ENCODE peak calls at places on chromosomes 16 and 17, in ten cellular contexts. P, M, K, S, W, U, V, Y, G and C are unnamed samples.
A peak's percentile ranks its signal among the peaks of the same experiment; 100 is the strongest.

GRCh38 chr17:67272312-67273050 is 27.5 kb upstream of the HELZ start:
- DNase-seq in P (no peak), Y (no peak), W (peak; percentile 53), K (peak; percentile 17), S (no peak), V (no peak), M (no peak), U (no peak), G (no peak), C (no peak)

GRCh38 chr17:8859029-8859803 is 8.3 kb downstream of the PIK3R6 start:
- DNase-seq in S (no peak), Y (no peak), P (no peak), K (no peak), M (no peak), U (no peak), W (no peak), G (no peak), V (peak; percentile 8), C (no peak)

GRCh38 chr16:30619643-30620042 is 9.5 kb upstream of the ZNF689 start:
- DNase-seq in P (no peak), M (no peak), Y (no peak), K (no peak), U (no peak), G (no peak), V (no peak), W (no peak), S (no peak), C (no peak)

GRCh38 chr16:74522160-74522559 is 84.8 kb downstream of the GLG1 start:
- DNase-seq in G (no peak), M (no peak), U (no peak), K (no peak), Y (no peak), S (no peak), V (peak; percentile 16), W (no peak), P (no peak), C (no peak)

GRCh38 chr16:18969050-18969854 is 14.5 kb upstream of the TMC7 start:
- DNase-seq in Y (peak; percentile 88), K (peak; percentile 84), W (peak; percentile 88), S (peak; percentile 78), U (peak; percentile 92), V (peak; percentile 49), M (peak; percentile 91), P (peak; percentile 87), G (peak; percentile 68), C (peak; percentile 85)

GRCh38 chr16:85675528-85675927 is 13.2 kb downstream of the GINS2 start:
- DNase-seq in W (no peak), U (no peak), S (no peak), K (no peak), P (no peak), V (peak; percentile 56), M (no peak), G (no peak), Y (no peak), C (no peak)

GRCh38 chr17:40307001-40307690 is 1.8 kb upstream of the RARA start:
- DNase-seq in V (no peak), P (no peak), U (peak; percentile 45), S (no peak), W (peak; percentile 60), M (peak; percentile 44), G (no peak), K (no peak), Y (no peak), C (no peak)

GRCh38 chr16:1222553-1223354 is 2.3 kb downstream of the TPSG1 start:
- DNase-seq in Y (no peak), W (no peak), V (no peak), K (no peak), U (no peak), G (no peak), S (no peak), P (no peak), M (no peak), C (no peak)

GRCh38 chr16:65956100-65956499 is 410.4 kb upstream of the CDH5 start:
- DNase-seq in M (no peak), U (no peak), V (no peak), K (no peak), G (no peak), S (no peak), P (no peak), Y (no peak), W (no peak), C (no peak)

GRCh38 chr16:11315499-11315898 is 29.8 kb upstream of the RMI2 start:
- DNase-seq in Y (no peak), K (no peak), M (peak; percentile 61), G (no peak), V (peak; percentile 68), W (peak; percentile 94), U (no peak), P (no peak), S (peak; percentile 12), C (no peak)

GRCh38 chr16:66479661-66480264 is 52.7 kb downstream of the BEAN1 start:
- DNase-seq in G (no peak), Y (no peak), M (no peak), S (no peak), P (no peak), K (no peak), V (no peak), U (no peak), W (no peak), C (no peak)

GRCh38 chr17:50785942-50786570 is 18.7 kb upstream of the ANKRD40CL start:
- DNase-seq in V (peak; percentile 90), Y (no peak), S (no peak), W (no peak), K (no peak), U (no peak), P (peak; percentile 29), M (peak; percentile 56), G (no peak), C (no peak)
- H3K27ac ChIP-seq in V (peak overlapping the region; percentile 31), Y (no peak overlapping the region), S (no peak overlapping the region), W (no peak overlapping the region), K (no peak overlapping the region), U (no peak overlapping the region), P (peak overlapping the region; percentile 56), M (no peak overlapping the region), G (no peak overlapping the region), C (no peak overlapping the region)

GRCh38 chr17:39092672-39093250 is 58.7 kb downstream of the PLXDC1 start:
- DNase-seq in W (no peak), G (no peak), K (no peak), S (no peak), V (no peak), U (no peak), M (no peak), P (no peak), Y (no peak), C (no peak)
- H3K27ac ChIP-seq in W (no peak overlapping the region), G (no peak overlapping the region), K (no peak overlapping the region), S (no peak overlapping the region), V (no peak overlapping the region), U (no peak overlapping the region), M (no peak overlapping the region), P (no peak overlapping the region), Y (no peak overlapping the region), C (no peak overlapping the region)

GRCh38 chr16:50468749-50469078 is 79.5 kb upstream of the NKD1 start:
- DNase-seq in V (no peak), Y (no peak), M (no peak), K (no peak), S (no peak), W (no peak), G (no peak), U (no peak), P (no peak), C (no peak)

GRCh38 chr16:50467943-50468748 is 80.0 kb upstream of the NKD1 start:
- DNase-seq in V (no peak), G (no peak), U (no peak), K (peak; percentile 47), Y (no peak), S (no peak), M (peak; percentile 16), W (peak; percentile 93), P (peak; percentile 87), C (no peak)

GRCh38 chr16:50469121-50469743 is 79.0 kb upstream of the NKD1 start:
- DNase-seq in K (no peak), W (no peak), Y (no peak), P (no peak), U (no peak), S (no peak), M (no peak), G (no peak), V (no peak), C (no peak)

GRCh38 chr16:50470687-50471086 is 77.5 kb upstream of the NKD1 start:
- DNase-seq in U (no peak), M (no peak), Y (no peak), V (no peak), G (no peak), W (no peak), P (no peak), S (no peak), K (no peak), C (no peak)

DNA sequence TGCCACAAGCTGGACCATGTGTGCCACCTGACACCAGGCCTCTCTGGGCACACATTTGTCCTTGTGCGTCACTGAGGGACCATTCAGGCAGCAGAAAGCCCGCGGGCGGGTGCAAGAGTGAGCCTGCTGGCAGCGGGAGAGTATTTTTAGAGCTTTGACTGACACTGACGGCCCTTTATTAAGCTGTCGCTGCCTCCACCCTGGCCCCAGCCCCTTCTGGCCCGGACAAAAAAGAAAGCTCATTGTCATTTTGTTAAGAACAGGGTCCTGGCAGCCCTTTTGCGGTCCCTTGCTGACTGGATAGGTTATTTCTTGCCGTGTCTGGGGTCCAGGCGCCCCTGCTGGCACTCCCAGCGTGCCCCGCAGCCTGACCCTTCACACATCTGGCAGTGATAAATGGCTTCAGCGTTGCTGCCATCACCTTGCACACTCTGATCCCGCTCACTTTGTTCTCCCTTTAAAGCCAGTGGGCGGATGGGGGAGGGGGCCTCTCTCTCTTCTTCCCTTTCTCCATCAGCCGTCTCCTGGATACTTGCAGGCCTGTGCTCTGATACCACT is 78.4 kb upstream of the NKD1 start:
- DNase-seq in P (no peak), V (no peak), W (peak; percentile 68), M (no peak), U (no peak), Y (no peak), K (peak; percentile 57), S (no peak), G (no peak), C (no peak)
- H3K27ac ChIP-seq in P (no peak overlapping the region), V (no peak overlapping the region), W (no peak overlapping the region), M (no peak overlapping the region), U (no peak overlapping the region), Y (no peak overlapping the region), K (no peak overlapping the region), S (no peak overlapping the region), G (no peak overlapping the region), C (no peak overlapping the region)

GRCh38 chr16:4511441-4512082 is 27.0 kb downstream of the CDIP1 start:
- DNase-seq in M (peak; percentile 76), U (peak; percentile 55), P (peak; percentile 73), G (peak; percentile 61), K (peak; percentile 89), V (peak; percentile 39), Y (no peak), W (peak; percentile 78), S (peak; percentile 44), C (peak; percentile 36)
- H3K27ac ChIP-seq in M (no peak overlapping the region), U (no peak overlapping the region), P (peak overlapping the region; percentile 75), G (no peak overlapping the region), K (peak overlapping the region; percentile 58), V (no peak overlapping the region), Y (peak overlapping the region; percentile 60), W (no peak overlapping the region), S (no peak overlapping the region), C (no peak overlapping the region)

DNA sequence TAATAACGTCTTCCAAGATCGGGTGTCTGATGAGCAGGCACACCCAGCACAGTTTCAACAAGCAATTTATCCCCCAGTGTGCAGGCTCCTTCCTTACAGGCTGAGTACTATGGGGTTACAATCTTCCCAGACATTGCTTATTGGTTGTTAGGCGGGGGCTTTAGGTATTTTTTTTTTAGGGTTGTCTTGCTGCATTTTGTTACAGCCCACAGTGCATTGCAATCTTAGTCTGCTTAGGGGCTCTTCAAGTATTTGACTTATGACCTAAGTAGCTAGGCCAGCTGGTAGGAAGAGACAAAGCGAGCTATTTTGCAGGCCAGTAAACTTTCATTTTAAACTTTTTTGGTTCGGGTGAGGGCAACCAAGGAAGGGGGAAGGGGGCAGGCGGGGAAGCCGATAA is 5.8 kb downstream of the PLD6 start:
- DNase-seq in K (no peak), V (no peak), P (no peak), M (no peak), Y (no peak), S (no peak), U (no peak), W (no peak), G (no peak), C (no peak)
- H3K27ac ChIP-seq in K (no peak overlapping the region), V (peak overlapping the region; percentile 72), P (peak overlapping the region; percentile 95), M (peak overlapping the region; percentile 1), Y (no peak overlapping the region), S (no peak overlapping the region), U (no peak overlapping the region), W (no peak overlapping the region), G (no peak overlapping the region), C (no peak overlapping the region)